ENCODE peak calls at places on chromosome 9, in four cellular contexts. I is brain microvascular endothelial cell, N is cardiac muscle cell, A is PC-3. P is an unnamed sample. For H3K36me3, the result is how much of the 10 kb centered on the place peaks cover.

GRCh38 chr9:133160742-133161541 is 2.8 kb downstream of the GBGT1 start:
- DNase-seq in N (peak), I (peak), A (peak), P (no peak)

GRCh38 chr9:112751059-112751795 is 667 bp downstream of the SNX30 start:
- DNase-seq in I (peak), N (peak), A (peak), P (no peak)

GRCh38 chr9:134227451-134228411 is 63.4 kb upstream of the RNU6ATAC start:
- DNase-seq in A (no peak), I (no peak), N (no peak), P (no peak)

GRCh38 chr9:6216951-6217350 is 1.3 kb downstream of the IL33 start:
- DNase-seq in A (no peak), I (no peak), N (peak), P (no peak)

GRCh38 chr9:16202221-16202620 is 649.4 kb downstream of the CCDC171 start:
- DNase-seq in A (no peak), N (no peak), I (no peak), P (no peak)

GRCh38 chr9:93635186-93636107 is 59.1 kb downstream of the PHF2 start:
- DNase-seq in N (no peak), I (no peak), A (no peak), P (no peak)

GRCh38 chr9:12516031-12516430 is 177.2 kb upstream of the TYRP1 start:
- DNase-seq in A (no peak), I (no peak), N (no peak), P (no peak)

GRCh38 chr9:76438841-76439588 is 20.0 kb upstream of the GCNT1 start:
- DNase-seq in I (no peak), A (no peak), N (no peak), P (no peak)

GRCh38 chr9:13557724-13558123 is 278.2 kb upstream of the MPDZ start:
- DNase-seq in A (no peak), N (no peak), I (no peak), P (no peak)

DNA sequence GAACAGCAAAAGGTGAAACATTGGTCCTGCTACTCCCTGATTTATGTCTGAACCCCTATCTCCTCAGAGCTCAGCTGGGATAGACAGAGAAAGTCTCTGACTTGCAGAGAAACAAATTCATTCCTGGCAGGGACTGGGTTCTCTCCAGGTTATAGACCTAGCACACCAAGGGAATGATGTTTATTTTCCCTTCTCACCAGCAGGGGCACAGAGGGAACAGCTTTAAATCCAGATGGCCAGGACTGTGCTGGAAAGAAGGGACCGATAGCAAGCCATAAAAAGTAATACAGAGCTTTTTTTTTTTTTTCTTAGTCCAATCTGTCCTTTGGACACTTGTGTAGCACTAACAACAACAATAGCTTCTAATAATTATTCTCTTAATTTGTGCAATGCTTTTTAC is 141.1 kb upstream of the C9orf72 start:
- DNase-seq in A (peak), N (no peak), I (no peak), P (no peak)
- TF ChIP-seq CTCF in A (no peak), N (peak), I (peak), P (peak)

GRCh38 chr9:83715794-83716193 is 8.0 kb upstream of the UBQLN1 start:
- DNase-seq in A (no peak), N (no peak), I (no peak), P (no peak)
- H3K36me3 ChIP-seq in A (under half), N (under half), I (under half), P (under half)

GRCh38 chr9:89179920-89180667 is 1.5 kb upstream of the SHC3 start:
- DNase-seq in A (peak), I (peak), N (peak), P (peak)
- TF ChIP-seq CTCF in A (no peak), I (no peak), N (no peak), P (no peak)

GRCh38 chr9:114300153-114300845 is 22.6 kb upstream of the ORM1 start:
- DNase-seq in N (no peak), A (no peak), I (no peak), P (no peak)
- H3K36me3 ChIP-seq in N (under half), A (under half), I (under half), P (under half)

GRCh38 chr9:95907794-95908193 is 32.3 kb downstream of the ERCC6L2 start:
- DNase-seq in N (no peak), I (no peak), A (no peak), P (no peak)
- TF ChIP-seq CTCF in N (no peak), I (peak), A (peak), P (peak)

GRCh38 chr9:35746583-35746982 is 2.4 kb downstream of the GBA2 start:
- DNase-seq in N (no peak), A (peak), I (no peak), P (no peak)
- H3K36me3 ChIP-seq in N (under half), A (under half), I (under half), P (under half)

GRCh38 chr9:105673850-105674387 is 11.7 kb downstream of the TAL2 start:
- DNase-seq in I (no peak), N (no peak), A (no peak), P (no peak)
- TF ChIP-seq CTCF in I (no peak), N (no peak), A (no peak), P (no peak)

DNA sequence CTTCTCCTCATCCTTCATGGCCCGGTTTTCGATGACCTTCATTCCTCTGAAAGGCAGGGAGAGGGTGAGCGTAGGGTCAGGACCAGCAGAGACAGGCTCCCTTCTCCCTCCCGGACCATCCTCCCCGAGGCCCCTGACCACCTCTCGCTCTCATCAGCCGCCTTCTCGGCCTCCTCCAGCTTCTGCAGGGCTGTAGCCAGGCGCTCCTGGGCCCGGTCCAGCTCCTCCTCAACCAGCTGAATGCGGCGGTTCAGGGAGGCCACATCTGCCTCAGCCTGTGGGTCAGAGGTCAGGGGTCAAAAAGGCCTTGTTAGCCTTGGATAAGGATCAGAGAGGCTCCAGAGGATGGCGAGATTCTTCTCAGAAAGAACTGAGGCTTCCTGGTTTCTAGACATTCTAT is 4.2 kb downstream of the TPM2 start:
- DNase-seq in N (no peak), A (no peak), I (no peak), P (no peak)
- H3K36me3 ChIP-seq in N (under half), A (under half), I (half or more), P (under half)